ENCODE peak calls at places on chromosome 12, in six cellular contexts. One of them, this sample, is unnamed.

GRCh38 chr12:118109088-118109487 is 5.3 kb upstream of the VSIG10 start:
- DNase-seq in mesenchymal stem cell: no peak
- DNase-seq in H1: no peak
- DNase-seq in H9: no peak
- DNase-seq in neuronal stem cell: no peak
- DNase-seq in trophoblast cell: no peak
- DNase-seq in this sample: peak; percentile 5

GRCh38 chr12:67052981-67053380 is 216.2 kb upstream of the CAND1 start:
- DNase-seq in mesenchymal stem cell: no peak
- DNase-seq in H9: no peak
- DNase-seq in neuronal stem cell: no peak
- DNase-seq in trophoblast cell: peak; percentile 13
- DNase-seq in H1: no peak
- DNase-seq in this sample: no peak

GRCh38 chr12:112664569-112664968 is 127.0 kb upstream of the RPH3A start:
- DNase-seq in neuronal stem cell: peak; percentile 59
- DNase-seq in mesenchymal stem cell: no peak
- DNase-seq in H9: peak; percentile 45
- DNase-seq in trophoblast cell: peak; percentile 33
- DNase-seq in H1: peak; percentile 67
- DNase-seq in this sample: no peak

GRCh38 chr12:22935090-22935489 is 310.1 kb downstream of the ETNK1 start:
- DNase-seq in neuronal stem cell: no peak
- DNase-seq in trophoblast cell: peak; percentile 39
- DNase-seq in mesenchymal stem cell: no peak
- DNase-seq in H9: peak; percentile 50
- DNase-seq in H1: no peak
- DNase-seq in this sample: no peak

GRCh38 chr12:34340534-34341361 is 318.5 kb downstream of the ALG10 start:
- DNase-seq in mesenchymal stem cell: no peak
- DNase-seq in H9: no peak
- DNase-seq in neuronal stem cell: no peak
- DNase-seq in H1: no peak
- DNase-seq in trophoblast cell: peak; percentile 37
- DNase-seq in this sample: no peak

GRCh38 chr12:50929831-50930230 is 22.5 kb upstream of the HIGD1C start:
- DNase-seq in H9: no peak
- DNase-seq in H1: no peak
- DNase-seq in mesenchymal stem cell: no peak
- DNase-seq in neuronal stem cell: no peak
- DNase-seq in trophoblast cell: no peak
- DNase-seq in this sample: no peak

GRCh38 chr12:17304503-17305347 is 698.8 kb upstream of the LMO3 start:
- DNase-seq in H1: no peak
- DNase-seq in H9: no peak
- DNase-seq in mesenchymal stem cell: no peak
- DNase-seq in neuronal stem cell: no peak
- DNase-seq in trophoblast cell: no peak
- DNase-seq in this sample: no peak

GRCh38 chr12:131101703-131102492 is 148.2 kb downstream of the ADGRD1 start:
- DNase-seq in H1: no peak
- DNase-seq in H9: peak; percentile 21
- DNase-seq in neuronal stem cell: no peak
- DNase-seq in trophoblast cell: no peak
- DNase-seq in mesenchymal stem cell: no peak
- DNase-seq in this sample: no peak

GRCh38 chr12:12286441-12286840 is 19.6 kb upstream of the LRP6 start:
- DNase-seq in trophoblast cell: no peak
- DNase-seq in mesenchymal stem cell: no peak
- DNase-seq in H9: no peak
- DNase-seq in H1: no peak
- DNase-seq in neuronal stem cell: no peak
- DNase-seq in this sample: no peak

GRCh38 chr12:21831671-21832357 is 57.3 kb upstream of the KCNJ8 start:
- DNase-seq in H9: no peak
- DNase-seq in H1: no peak
- DNase-seq in neuronal stem cell: no peak
- DNase-seq in trophoblast cell: peak; percentile 5
- DNase-seq in mesenchymal stem cell: no peak
- DNase-seq in this sample: peak; percentile 61

GRCh38 chr12:38956337-38956736 is 50.9 kb upstream of the CPNE8 start:
- DNase-seq in mesenchymal stem cell: no peak
- DNase-seq in neuronal stem cell: no peak
- DNase-seq in trophoblast cell: peak; percentile 15
- DNase-seq in H1: no peak
- DNase-seq in H9: no peak
- DNase-seq in this sample: no peak

GRCh38 chr12:89461649-89462612 is 62.7 kb downstream of the GALNT4 start:
- DNase-seq in mesenchymal stem cell: peak; percentile 83
- DNase-seq in H9: no peak
- DNase-seq in trophoblast cell: peak; percentile 80
- DNase-seq in neuronal stem cell: no peak
- DNase-seq in H1: no peak
- DNase-seq in this sample: peak; percentile 82

GRCh38 chr12:117377758-117378157 is 16.3 kb upstream of the NOS1 start:
- DNase-seq in mesenchymal stem cell: no peak
- DNase-seq in H9: peak; percentile 63
- DNase-seq in trophoblast cell: peak; percentile 49
- DNase-seq in neuronal stem cell: no peak
- DNase-seq in H1: no peak
- DNase-seq in this sample: no peak

GRCh38 chr12:29148958-29149690 is at the start of gene FAR2:
- DNase-seq in neuronal stem cell: peak; percentile 44
- DNase-seq in H9: peak; percentile 67
- DNase-seq in mesenchymal stem cell: peak; percentile 70
- DNase-seq in H1: peak; percentile 75
- DNase-seq in trophoblast cell: peak; percentile 44
- DNase-seq in this sample: no peak
- H3K4ac ChIP-seq in neuronal stem cell: no peak within 1 kb of the TSS
- H3K4ac ChIP-seq in H9: peak within 1 kb of the TSS; percentile 49
- H3K4ac ChIP-seq in mesenchymal stem cell: peak within 1 kb of the TSS; percentile 94
- H3K4ac ChIP-seq in H1: peak within 1 kb of the TSS; percentile 97
- H3K4ac ChIP-seq in trophoblast cell: peak within 1 kb of the TSS; percentile 32
- H3K4ac ChIP-seq in this sample: peak within 1 kb of the TSS; percentile 80

DNA sequence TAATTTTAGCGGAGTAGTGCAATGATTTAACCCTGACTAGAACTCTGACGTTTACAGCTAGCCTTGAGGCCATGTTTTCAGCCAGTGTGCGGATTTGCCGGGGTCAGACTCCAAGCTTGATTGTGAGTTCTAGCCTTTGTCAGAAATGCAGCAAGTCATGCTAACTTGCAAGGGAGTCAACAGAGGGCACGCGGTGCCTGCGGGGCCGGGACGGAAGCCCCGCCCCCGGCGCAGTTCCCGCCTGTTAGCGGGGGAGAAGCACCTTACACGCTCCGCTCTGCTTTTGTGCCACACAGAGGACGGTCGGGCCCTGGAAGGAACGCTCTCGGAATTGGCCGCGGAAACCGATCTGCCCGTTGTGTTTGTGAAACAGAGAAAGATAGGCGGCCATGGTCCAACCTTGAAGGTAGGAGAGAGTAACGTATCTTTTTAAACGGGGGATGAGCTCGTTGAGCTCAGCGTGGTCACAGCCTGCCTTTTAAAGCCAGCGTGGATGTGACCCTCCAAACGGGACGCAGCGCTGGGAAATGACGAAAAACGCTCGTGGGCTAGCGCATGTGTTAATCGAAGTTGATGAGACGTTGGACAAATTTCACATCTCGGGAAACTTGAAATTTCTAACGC is 14.8 kb upstream of the EID3 start:
- DNase-seq in trophoblast cell: peak; percentile 90
- DNase-seq in H1: peak; percentile 86
- DNase-seq in H9: peak; percentile 96
- DNase-seq in neuronal stem cell: peak; percentile 86
- DNase-seq in mesenchymal stem cell: peak; percentile 84
- DNase-seq in this sample: peak; percentile 77
- H2AFZ ChIP-seq in trophoblast cell: no peak overlapping the region
- H2AFZ ChIP-seq in H1: no peak overlapping the region
- H2AFZ ChIP-seq in H9: no peak overlapping the region
- H2AFZ ChIP-seq in neuronal stem cell: peak overlapping the region; percentile 87
- H2AFZ ChIP-seq in mesenchymal stem cell: no peak overlapping the region
- H2AFZ ChIP-seq in this sample: peak overlapping the region; percentile 38

DNA sequence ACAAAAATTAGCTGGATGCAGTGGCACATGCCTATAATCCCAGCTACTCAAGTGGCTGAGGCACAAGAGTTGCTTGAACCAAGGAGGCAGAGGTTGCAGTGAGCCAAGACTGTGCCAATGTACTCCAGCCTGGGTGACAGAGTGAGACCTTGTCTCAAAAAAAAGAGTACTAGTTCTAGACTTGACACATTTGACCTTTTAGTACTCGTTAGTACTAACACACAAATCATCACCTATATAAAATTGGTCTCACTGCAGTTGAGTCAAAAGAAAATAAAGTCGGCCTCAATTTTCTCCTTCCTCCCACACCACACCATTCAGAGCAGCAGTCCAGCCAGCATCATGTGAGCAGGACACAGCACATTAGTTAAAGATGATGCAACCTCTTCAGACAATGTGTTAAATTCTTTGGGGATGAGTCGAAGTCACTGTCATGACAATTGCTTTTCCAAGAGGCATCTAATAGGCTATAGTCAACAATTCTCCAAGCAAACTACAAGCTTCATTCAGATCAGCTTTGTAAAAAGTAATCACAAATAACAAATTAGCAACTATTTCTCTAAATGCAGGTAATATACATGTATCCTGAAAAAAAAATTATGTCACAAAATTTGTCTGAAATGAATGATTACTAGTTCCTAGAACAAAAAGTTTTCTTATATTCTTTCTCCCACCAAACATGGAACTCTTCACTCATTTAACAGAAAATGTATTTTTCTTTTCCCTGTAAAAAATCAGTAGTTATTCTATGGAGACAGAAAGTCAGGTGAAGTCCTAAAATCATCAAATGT is 55.6 kb downstream of the CLIP1 start:
- DNase-seq in H1: no peak
- DNase-seq in trophoblast cell: peak; percentile 88
- DNase-seq in mesenchymal stem cell: peak; percentile 96
- DNase-seq in H9: peak; percentile 66
- DNase-seq in neuronal stem cell: peak; percentile 14
- DNase-seq in this sample: peak; percentile 90
- H3K4ac ChIP-seq in H1: no peak overlapping the region
- H3K4ac ChIP-seq in trophoblast cell: peak overlapping the region; percentile 30
- H3K4ac ChIP-seq in mesenchymal stem cell: peak overlapping the region; percentile 71
- H3K4ac ChIP-seq in H9: peak overlapping the region; percentile 91
- H3K4ac ChIP-seq in neuronal stem cell: no peak overlapping the region
- H3K4ac ChIP-seq in this sample: peak overlapping the region; percentile 91

GRCh38 chr12:32322354-32322753 is 77.0 kb upstream of the FGD4 start:
- DNase-seq in trophoblast cell: no peak
- DNase-seq in H1: no peak
- DNase-seq in H9: no peak
- DNase-seq in neuronal stem cell: no peak
- DNase-seq in mesenchymal stem cell: no peak
- DNase-seq in this sample: no peak
- H2AFZ ChIP-seq in trophoblast cell: no peak overlapping the region
- H2AFZ ChIP-seq in H1: no peak overlapping the region
- H2AFZ ChIP-seq in H9: no peak overlapping the region
- H2AFZ ChIP-seq in neuronal stem cell: no peak overlapping the region
- H2AFZ ChIP-seq in mesenchymal stem cell: no peak overlapping the region
- H2AFZ ChIP-seq in this sample: no peak overlapping the region

GRCh38 chr12:32400114-32400672 is 835 bp downstream of the FGD4 start:
- DNase-seq in mesenchymal stem cell: peak; percentile 17
- DNase-seq in trophoblast cell: peak; percentile 55
- DNase-seq in H1: peak; percentile 81
- DNase-seq in neuronal stem cell: no peak
- DNase-seq in H9: peak; percentile 76
- DNase-seq in this sample: no peak
- H3K4ac ChIP-seq in mesenchymal stem cell: no peak overlapping the region
- H3K4ac ChIP-seq in trophoblast cell: peak overlapping the region; percentile 68
- H3K4ac ChIP-seq in H1: peak overlapping the region; percentile 55
- H3K4ac ChIP-seq in neuronal stem cell: no peak overlapping the region
- H3K4ac ChIP-seq in H9: no peak overlapping the region
- H3K4ac ChIP-seq in this sample: no peak overlapping the region

GRCh38 chr12:8829621-8830020 is 7.2 kb downstream of the A2ML1 start:
- DNase-seq in H1: no peak
- DNase-seq in mesenchymal stem cell: no peak
- DNase-seq in trophoblast cell: peak; percentile 83
- DNase-seq in neuronal stem cell: no peak
- DNase-seq in H9: no peak
- DNase-seq in this sample: no peak

GRCh38 chr12:8831116-8831515 is 8.7 kb downstream of the A2ML1 start:
- DNase-seq in H9: peak; percentile 64
- DNase-seq in H1: no peak
- DNase-seq in trophoblast cell: peak; percentile 83
- DNase-seq in mesenchymal stem cell: no peak
- DNase-seq in neuronal stem cell: no peak
- DNase-seq in this sample: no peak

GRCh38 chr12:8837291-8837690 is 14.9 kb downstream of the A2ML1 start:
- DNase-seq in trophoblast cell: peak; percentile 85
- DNase-seq in mesenchymal stem cell: no peak
- DNase-seq in neuronal stem cell: no peak
- DNase-seq in H9: no peak
- DNase-seq in H1: no peak
- DNase-seq in this sample: no peak

GRCh38 chr12:8832500-8832899 is 10.1 kb downstream of the A2ML1 start:
- DNase-seq in H9: no peak
- DNase-seq in H1: no peak
- DNase-seq in trophoblast cell: no peak
- DNase-seq in mesenchymal stem cell: no peak
- DNase-seq in neuronal stem cell: no peak
- DNase-seq in this sample: no peak

DNA sequence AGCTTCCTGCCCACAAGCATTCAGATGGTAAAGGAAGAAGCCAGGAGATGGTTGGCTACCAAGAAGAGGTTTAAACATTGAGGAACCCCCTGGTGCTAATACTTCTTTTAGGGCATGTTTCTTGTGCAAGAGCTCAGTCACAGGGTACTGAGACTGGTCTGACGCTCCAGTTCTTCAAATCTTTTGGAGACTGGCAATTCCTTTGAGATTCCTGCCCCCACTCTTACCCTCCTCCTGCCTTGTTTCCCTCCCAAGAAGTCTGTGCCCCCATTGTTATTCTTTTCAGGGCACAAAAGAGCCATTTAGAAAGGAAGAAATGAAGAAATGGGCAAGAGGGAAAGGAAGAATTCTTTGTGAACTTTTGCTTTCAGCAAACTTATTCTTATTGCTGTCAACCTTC is 11.8 kb downstream of the A2ML1 start:
- DNase-seq in H9: no peak
- DNase-seq in H1: no peak
- DNase-seq in trophoblast cell: no peak
- DNase-seq in neuronal stem cell: no peak
- DNase-seq in mesenchymal stem cell: no peak
- DNase-seq in this sample: no peak
- H2AFZ ChIP-seq in H9: no peak overlapping the region
- H2AFZ ChIP-seq in H1: no peak overlapping the region
- H2AFZ ChIP-seq in trophoblast cell: no peak overlapping the region
- H2AFZ ChIP-seq in neuronal stem cell: no peak overlapping the region
- H2AFZ ChIP-seq in mesenchymal stem cell: no peak overlapping the region
- H2AFZ ChIP-seq in this sample: no peak overlapping the region